ENCODE peak calls at places on chromosome 19, in seven cellular contexts. One of them, this sample, is unnamed.

GRCh38 chr19:2841858-2842574 is 741 bp downstream of the ZNF555 start:
- DNase-seq in HCT116: no peak
- DNase-seq in GM12878: no peak
- DNase-seq in SK-N-SH: peak
- DNase-seq in H1: peak
- DNase-seq in K562: peak
- DNase-seq in HepG2: no peak
- DNase-seq in this sample: no peak

GRCh38 chr19:8641908-8642547 is 11.6 kb downstream of the NFILZ start:
- DNase-seq in HCT116: peak
- DNase-seq in GM12878: no peak
- DNase-seq in SK-N-SH: peak
- DNase-seq in H1: no peak
- DNase-seq in K562: peak
- DNase-seq in HepG2: peak
- DNase-seq in this sample: peak

GRCh38 chr19:18588611-18589379 is at the start of gene REX1BD:
- DNase-seq in HCT116: no peak
- DNase-seq in GM12878: peak
- DNase-seq in SK-N-SH: peak
- DNase-seq in H1: peak
- DNase-seq in K562: peak
- DNase-seq in HepG2: peak
- DNase-seq in this sample: no peak

GRCh38 chr19:15323496-15324235 is 8.7 kb downstream of the BRD4 start:
- DNase-seq in HCT116: no peak
- DNase-seq in GM12878: no peak
- DNase-seq in SK-N-SH: no peak
- DNase-seq in H1: no peak
- DNase-seq in K562: no peak
- DNase-seq in HepG2: peak
- DNase-seq in this sample: peak

GRCh38 chr19:48842744-48843162 is 6.5 kb upstream of the HSD17B14 start:
- DNase-seq in HCT116: peak
- DNase-seq in GM12878: no peak
- DNase-seq in SK-N-SH: peak
- DNase-seq in H1: peak
- DNase-seq in K562: peak
- DNase-seq in HepG2: peak
- DNase-seq in this sample: no peak

GRCh38 chr19:13506550-13506878 is 235 bp upstream of the CACNA1A start:
- DNase-seq in HCT116: no peak
- DNase-seq in GM12878: no peak
- DNase-seq in SK-N-SH: no peak
- DNase-seq in H1: peak
- DNase-seq in K562: no peak
- DNase-seq in HepG2: no peak
- DNase-seq in this sample: no peak

GRCh38 chr19:50465000-50465399 is 11.3 kb upstream of the EMC10 start:
- DNase-seq in HCT116: no peak
- DNase-seq in GM12878: no peak
- DNase-seq in SK-N-SH: no peak
- DNase-seq in H1: no peak
- DNase-seq in K562: no peak
- DNase-seq in HepG2: peak
- DNase-seq in this sample: no peak

GRCh38 chr19:13796301-13797057 is 1.2 kb downstream of the ZSWIM4 start:
- DNase-seq in HCT116: peak
- DNase-seq in GM12878: no peak
- DNase-seq in SK-N-SH: peak
- DNase-seq in H1: peak
- DNase-seq in K562: no peak
- DNase-seq in HepG2: peak
- DNase-seq in this sample: no peak

DNA sequence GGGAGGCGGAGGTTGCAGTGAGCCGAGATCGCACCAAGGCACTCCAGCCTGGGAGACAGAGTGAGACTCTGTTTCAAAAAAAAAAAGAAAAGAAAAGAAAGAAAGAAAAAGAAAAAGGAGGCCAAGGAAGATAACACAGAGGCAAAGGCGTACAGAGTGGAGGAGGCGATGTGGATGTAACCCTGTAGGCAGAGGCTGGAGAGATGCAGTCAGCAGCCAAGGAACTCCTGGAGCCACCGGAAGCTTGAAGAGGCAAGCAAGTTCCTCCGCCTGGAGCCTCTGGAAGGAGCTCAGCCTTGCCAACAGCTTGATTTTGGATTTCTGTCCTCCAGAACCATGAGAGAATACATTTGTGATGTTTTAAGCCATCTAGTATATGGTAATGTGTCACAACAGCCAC is 6.7 kb upstream of the CCDC8 start:
- DNase-seq in HCT116: no peak
- DNase-seq in GM12878: no peak
- DNase-seq in SK-N-SH: no peak
- DNase-seq in H1: no peak
- DNase-seq in K562: no peak
- DNase-seq in HepG2: no peak
- DNase-seq in this sample: no peak
- TF ChIP-seq JUND in HCT116: no peak
- TF ChIP-seq JUND in GM12878: no peak
- TF ChIP-seq JUND in SK-N-SH: no peak
- TF ChIP-seq JUND in H1: no peak
- TF ChIP-seq JUND in K562: no peak
- TF ChIP-seq JUND in HepG2: no peak
- TF ChIP-seq JUND in this sample: no peak

GRCh38 chr19:10271543-10272086 is 695 bp downstream of the ICAM1 start:
- DNase-seq in HCT116: no peak
- DNase-seq in GM12878: no peak
- DNase-seq in SK-N-SH: peak
- DNase-seq in H1: no peak
- DNase-seq in K562: peak
- DNase-seq in HepG2: no peak
- DNase-seq in this sample: no peak
- TF ChIP-seq JUND in HCT116: no peak
- TF ChIP-seq JUND in GM12878: no peak
- TF ChIP-seq JUND in SK-N-SH: no peak
- TF ChIP-seq JUND in H1: no peak
- TF ChIP-seq JUND in K562: no peak
- TF ChIP-seq JUND in HepG2: no peak
- TF ChIP-seq JUND in this sample: no peak

GRCh38 chr19:32719611-32720059 is at the start of gene TDRD12:
- DNase-seq in HCT116: no peak
- DNase-seq in GM12878: no peak
- DNase-seq in SK-N-SH: peak
- DNase-seq in H1: peak
- DNase-seq in K562: no peak
- DNase-seq in HepG2: no peak
- DNase-seq in this sample: no peak
- TF ChIP-seq JUND in HCT116: no peak
- TF ChIP-seq JUND in GM12878: no peak
- TF ChIP-seq JUND in SK-N-SH: no peak
- TF ChIP-seq JUND in H1: no peak
- TF ChIP-seq JUND in K562: no peak
- TF ChIP-seq JUND in HepG2: no peak
- TF ChIP-seq JUND in this sample: no peak

GRCh38 chr19:30711296-30711695 is 339.1 kb downstream of the ZNF536 start:
- DNase-seq in HCT116: no peak
- DNase-seq in GM12878: no peak
- DNase-seq in SK-N-SH: peak
- DNase-seq in H1: no peak
- DNase-seq in K562: no peak
- DNase-seq in HepG2: no peak
- DNase-seq in this sample: no peak
- TF ChIP-seq JUND in HCT116: no peak
- TF ChIP-seq JUND in GM12878: no peak
- TF ChIP-seq JUND in SK-N-SH: no peak
- TF ChIP-seq JUND in H1: no peak
- TF ChIP-seq JUND in K562: no peak
- TF ChIP-seq JUND in HepG2: no peak
- TF ChIP-seq JUND in this sample: no peak

DNA sequence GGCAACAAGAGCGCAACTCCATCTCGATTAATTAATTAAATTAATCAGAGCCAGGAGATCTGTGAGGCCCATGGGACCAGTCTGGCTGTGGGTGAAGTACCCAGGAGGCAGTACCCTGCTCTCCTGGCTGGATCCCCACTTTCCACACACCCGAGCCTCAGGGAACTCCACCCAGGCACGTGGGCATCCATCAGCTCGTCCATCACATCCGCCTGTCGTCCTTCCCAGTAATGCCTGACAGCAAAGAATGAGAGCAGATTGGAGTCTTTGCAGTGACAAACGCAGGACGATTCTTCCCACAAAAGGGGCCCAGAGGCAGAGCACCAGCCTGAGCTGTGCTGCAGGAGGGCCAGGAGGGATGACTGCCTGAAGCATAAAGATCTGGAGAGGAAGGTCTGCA is 35.8 kb downstream of the VSTM2B start:
- DNase-seq in HCT116: no peak
- DNase-seq in GM12878: no peak
- DNase-seq in SK-N-SH: no peak
- DNase-seq in H1: no peak
- DNase-seq in K562: no peak
- DNase-seq in HepG2: no peak
- DNase-seq in this sample: no peak
- TF ChIP-seq JUND in HCT116: no peak
- TF ChIP-seq JUND in GM12878: no peak
- TF ChIP-seq JUND in SK-N-SH: no peak
- TF ChIP-seq JUND in H1: no peak
- TF ChIP-seq JUND in K562: no peak
- TF ChIP-seq JUND in HepG2: no peak
- TF ChIP-seq JUND in this sample: no peak

DNA sequence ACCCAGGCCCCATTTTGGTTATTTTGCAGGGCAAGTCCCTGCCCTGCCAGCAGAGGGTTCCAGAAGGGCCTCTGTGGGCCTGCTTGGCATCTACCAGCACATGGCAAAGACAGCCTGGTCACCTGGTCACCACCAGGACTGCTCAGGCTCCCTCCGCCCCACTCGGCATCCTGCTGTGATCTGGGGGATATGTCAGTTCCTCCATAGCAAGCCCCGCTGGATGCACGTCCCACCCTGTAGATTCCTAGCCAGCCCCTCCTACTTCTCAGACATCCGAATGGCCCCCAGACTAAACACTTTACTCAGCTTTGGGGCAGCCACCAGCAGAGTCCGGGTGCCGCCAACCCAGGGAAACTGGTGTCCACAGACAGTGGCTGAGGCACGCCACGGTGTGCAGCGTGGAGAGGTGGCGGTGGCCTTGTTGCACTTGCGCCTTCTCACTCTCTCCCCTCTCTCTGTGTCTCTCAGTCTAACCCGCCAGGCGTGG is 31.8 kb upstream of the USE1 start:
- DNase-seq in HCT116: no peak
- DNase-seq in GM12878: no peak
- DNase-seq in SK-N-SH: no peak
- DNase-seq in H1: no peak
- DNase-seq in K562: no peak
- DNase-seq in HepG2: no peak
- DNase-seq in this sample: no peak
- TF ChIP-seq JUND in HCT116: no peak
- TF ChIP-seq JUND in GM12878: no peak
- TF ChIP-seq JUND in SK-N-SH: no peak
- TF ChIP-seq JUND in H1: no peak
- TF ChIP-seq JUND in K562: no peak
- TF ChIP-seq JUND in HepG2: no peak
- TF ChIP-seq JUND in this sample: no peak

GRCh38 chr19:42189133-42189532 is 28.3 kb downstream of the DEDD2 start:
- DNase-seq in HCT116: no peak
- DNase-seq in GM12878: no peak
- DNase-seq in SK-N-SH: no peak
- DNase-seq in H1: no peak
- DNase-seq in K562: no peak
- DNase-seq in HepG2: no peak
- DNase-seq in this sample: no peak

GRCh38 chr19:42193294-42193693 is 24.2 kb downstream of the DEDD2 start:
- DNase-seq in HCT116: no peak
- DNase-seq in GM12878: no peak
- DNase-seq in SK-N-SH: no peak
- DNase-seq in H1: no peak
- DNase-seq in K562: no peak
- DNase-seq in HepG2: no peak
- DNase-seq in this sample: no peak

GRCh38 chr19:42193706-42194105 is 23.8 kb downstream of the DEDD2 start:
- DNase-seq in HCT116: no peak
- DNase-seq in GM12878: no peak
- DNase-seq in SK-N-SH: no peak
- DNase-seq in H1: no peak
- DNase-seq in K562: no peak
- DNase-seq in HepG2: no peak
- DNase-seq in this sample: no peak

GRCh38 chr19:42188665-42189064 is 28.8 kb downstream of the DEDD2 start:
- DNase-seq in HCT116: no peak
- DNase-seq in GM12878: no peak
- DNase-seq in SK-N-SH: no peak
- DNase-seq in H1: no peak
- DNase-seq in K562: no peak
- DNase-seq in HepG2: no peak
- DNase-seq in this sample: no peak

DNA sequence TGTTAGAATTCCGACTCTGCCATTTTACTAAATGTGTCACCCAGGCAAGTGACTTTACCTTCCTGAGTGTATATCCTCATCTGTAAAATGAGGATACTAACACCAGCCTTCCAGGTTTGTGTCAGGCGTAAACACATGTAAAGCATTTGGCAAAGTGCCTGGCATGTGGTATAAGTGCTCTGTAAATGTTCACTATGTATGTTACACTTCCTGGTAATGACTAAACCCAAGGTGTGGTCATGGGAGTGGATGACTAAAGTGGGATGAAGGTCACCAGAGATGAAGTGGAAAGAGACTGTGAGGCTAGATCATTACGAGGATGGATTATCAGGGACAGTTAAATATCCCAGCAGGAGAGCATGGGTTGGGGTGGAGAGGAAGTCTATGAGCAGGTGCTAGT is 25.6 kb downstream of the DEDD2 start:
- DNase-seq in HCT116: peak
- DNase-seq in GM12878: no peak
- DNase-seq in SK-N-SH: no peak
- DNase-seq in H1: no peak
- DNase-seq in K562: no peak
- DNase-seq in HepG2: peak
- DNase-seq in this sample: no peak
- TF ChIP-seq JUND in HCT116: peak
- TF ChIP-seq JUND in GM12878: no peak
- TF ChIP-seq JUND in SK-N-SH: no peak
- TF ChIP-seq JUND in H1: no peak
- TF ChIP-seq JUND in K562: peak
- TF ChIP-seq JUND in HepG2: no peak
- TF ChIP-seq JUND in this sample: no peak